ENCODE peak calls at places on chromosome 1, in ten cellular contexts. Z is SJSA1, M is tibial artery, B is lower lobe of right lung, T is suprapubic skin, P is prostate gland, F is caudate nucleus, S is fibroblast of lung, K is heart left ventricle, D is colonic mucosa. U is an unnamed sample.

GRCh38 chr1:55443175-55443933 is 228.2 kb upstream of the USP24 start:
- DNase-seq in Z (peak), M (peak), B (peak), T (peak), P (peak), F (no peak), S (peak), K (peak), D (peak), U (peak)

GRCh38 chr1:31444725-31445448 is 31.9 kb downstream of the SERINC2 start:
- DNase-seq in Z (no peak), M (no peak), B (no peak), T (no peak), P (no peak), F (no peak), S (no peak), K (no peak), D (peak), U (no peak)

GRCh38 chr1:8169364-8170058 is 143.4 kb upstream of the ERRFI1 start:
- DNase-seq in Z (peak), M (no peak), B (no peak), T (no peak), P (peak), F (no peak), S (peak), K (peak), D (peak), U (peak)

GRCh38 chr1:229271448-229272120 is 673 bp downstream of the RAB4A start:
- DNase-seq in Z (no peak), M (no peak), B (no peak), T (no peak), P (peak), F (no peak), S (peak), K (no peak), D (peak), U (peak)

GRCh38 chr1:89310505-89310904 is 37.8 kb upstream of the GBP5 start:
- DNase-seq in Z (no peak), M (no peak), B (no peak), T (no peak), P (no peak), F (no peak), S (peak), K (no peak), D (no peak), U (no peak)

GRCh38 chr1:198560093-198560638 is 19.7 kb upstream of the ATP6V1G3 start:
- DNase-seq in Z (no peak), M (no peak), B (peak), T (no peak), P (no peak), F (no peak), S (peak), K (no peak), D (no peak), U (peak)

GRCh38 chr1:8138673-8139072 is 112.6 kb upstream of the ERRFI1 start:
- DNase-seq in Z (no peak), M (no peak), B (no peak), T (no peak), P (no peak), F (no peak), S (no peak), K (no peak), D (no peak), U (no peak)

GRCh38 chr1:78676347-78676982 is 26.8 kb downstream of the IFI44 start:
- DNase-seq in Z (no peak), M (no peak), B (no peak), T (no peak), P (peak), F (no peak), S (peak), K (peak), D (peak), U (peak)

GRCh38 chr1:24282491-24282890 is 36.7 kb upstream of the GRHL3 start:
- DNase-seq in Z (no peak), M (no peak), B (no peak), T (no peak), P (no peak), F (no peak), S (no peak), K (no peak), D (no peak), U (no peak)

GRCh38 chr1:24281591-24281990 is 37.6 kb upstream of the GRHL3 start:
- DNase-seq in Z (no peak), M (no peak), B (no peak), T (no peak), P (no peak), F (no peak), S (no peak), K (no peak), D (no peak), U (no peak)

GRCh38 chr1:24278726-24279125 is 40.4 kb upstream of the GRHL3 start:
- DNase-seq in Z (no peak), M (no peak), B (no peak), T (no peak), P (no peak), F (no peak), S (no peak), K (no peak), D (no peak), U (no peak)

GRCh38 chr1:24277420-24278169 is 41.6 kb upstream of the GRHL3 start:
- DNase-seq in Z (peak), M (no peak), B (no peak), T (no peak), P (no peak), F (no peak), S (peak), K (no peak), D (no peak), U (no peak)

GRCh38 chr1:24279590-24280232 is 39.4 kb upstream of the GRHL3 start:
- DNase-seq in Z (no peak), M (no peak), B (no peak), T (no peak), P (no peak), F (no peak), S (no peak), K (no peak), D (no peak), U (no peak)
- H3K27ac ChIP-seq in Z (no peak), M (no peak), B (no peak), T (no peak), P (no peak), F (no peak), S (no peak), K (no peak), D (no peak), U (no peak)

GRCh38 chr1:225763815-225764548 is 13.6 kb upstream of the SRP9 start:
- DNase-seq in Z (no peak), M (peak), B (no peak), T (peak), P (no peak), F (no peak), S (peak), K (no peak), D (peak), U (no peak)
- H3K27ac ChIP-seq in Z (peak), M (peak), B (peak), T (peak), P (peak), F (no peak), S (peak), K (no peak), D (peak), U (peak)

DNA sequence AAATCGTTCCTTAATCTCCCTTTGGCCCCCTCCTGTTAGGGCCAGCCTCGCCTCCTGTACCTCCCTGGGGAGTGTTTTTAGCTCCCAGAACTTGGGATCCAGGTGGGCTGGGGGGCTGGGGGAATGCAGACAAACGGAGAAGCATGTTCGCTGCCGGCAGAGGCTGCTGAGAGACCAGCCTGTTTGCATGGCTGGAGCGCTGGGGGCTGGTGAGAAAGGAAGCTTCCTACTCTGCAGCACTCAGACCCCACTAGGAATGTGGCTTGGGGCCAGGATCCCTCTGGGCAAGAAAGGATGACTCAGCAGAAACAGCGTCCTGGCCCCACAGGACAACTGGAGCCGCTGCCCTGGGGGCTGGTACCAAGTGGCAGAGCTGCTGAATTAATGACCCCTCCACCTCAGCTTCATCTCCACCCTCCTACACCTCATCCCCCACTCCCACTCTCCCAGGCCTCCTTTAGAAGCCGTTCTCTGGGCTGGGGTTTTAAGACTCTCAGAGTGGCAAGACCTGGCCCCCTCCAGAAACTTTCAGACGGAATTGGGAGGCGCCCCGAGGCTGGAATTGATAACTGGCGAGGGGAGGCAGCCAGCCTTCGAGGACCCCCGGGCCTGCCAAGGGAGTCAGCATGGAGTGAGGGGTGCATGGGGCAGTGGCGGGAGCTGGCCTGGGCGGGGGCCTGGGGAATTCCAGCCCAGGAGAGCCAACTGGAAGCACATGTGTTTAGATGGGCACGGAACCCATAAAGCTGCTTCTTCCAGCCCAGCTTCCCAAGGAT is 28.5 kb upstream of the EPS8L3 start:
- DNase-seq in Z (peak), M (peak), B (peak), T (peak), P (no peak), F (no peak), S (peak), K (peak), D (peak), U (peak)
- H3K27ac ChIP-seq in Z (peak), M (peak), B (peak), T (no peak), P (no peak), F (no peak), S (peak), K (peak), D (no peak), U (peak)

GRCh38 chr1:91683598-91683951 is 182.9 kb downstream of the CDC7 start:
- DNase-seq in Z (no peak), M (no peak), B (no peak), T (no peak), P (no peak), F (no peak), S (no peak), K (peak), D (peak), U (no peak)
- H3K27ac ChIP-seq in Z (no peak), M (no peak), B (peak), T (peak), P (no peak), F (no peak), S (no peak), K (no peak), D (no peak), U (no peak)

GRCh38 chr1:116465477-116465844 is 92.4 kb downstream of the ATP1A1 start:
- DNase-seq in Z (no peak), M (no peak), B (no peak), T (no peak), P (no peak), F (no peak), S (no peak), K (no peak), D (no peak), U (no peak)

GRCh38 chr1:116463730-116464129 is 90.7 kb downstream of the ATP1A1 start:
- DNase-seq in Z (no peak), M (no peak), B (no peak), T (no peak), P (no peak), F (no peak), S (no peak), K (no peak), D (no peak), U (no peak)

GRCh38 chr1:116465845-116466685 is 93.0 kb downstream of the ATP1A1 start:
- DNase-seq in Z (no peak), M (no peak), B (no peak), T (no peak), P (no peak), F (no peak), S (no peak), K (no peak), D (no peak), U (no peak)

GRCh38 chr1:116471241-116471640 is 98.2 kb downstream of the ATP1A1 start:
- DNase-seq in Z (no peak), M (no peak), B (no peak), T (no peak), P (no peak), F (no peak), S (no peak), K (no peak), D (no peak), U (no peak)

GRCh38 chr1:116466810-116467557 is 93.9 kb downstream of the ATP1A1 start:
- DNase-seq in Z (no peak), M (no peak), B (no peak), T (no peak), P (no peak), F (no peak), S (no peak), K (no peak), D (no peak), U (no peak)
- H3K27ac ChIP-seq in Z (no peak), M (no peak), B (no peak), T (no peak), P (no peak), F (no peak), S (no peak), K (no peak), D (no peak), U (no peak)

GRCh38 chr1:154784416-154784815 is 85.7 kb downstream of the KCNN3 start:
- DNase-seq in Z (no peak), M (no peak), B (no peak), T (no peak), P (no peak), F (no peak), S (no peak), K (no peak), D (no peak), U (no peak)
- H3K27ac ChIP-seq in Z (no peak), M (no peak), B (no peak), T (no peak), P (no peak), F (no peak), S (no peak), K (no peak), D (no peak), U (no peak)

GRCh38 chr1:62608905-62609304 is 11.6 kb downstream of the ANGPTL3 start:
- DNase-seq in Z (no peak), M (no peak), B (no peak), T (no peak), P (no peak), F (no peak), S (no peak), K (no peak), D (no peak), U (no peak)
- H3K27ac ChIP-seq in Z (no peak), M (no peak), B (no peak), T (no peak), P (no peak), F (no peak), S (no peak), K (no peak), D (no peak), U (no peak)

DNA sequence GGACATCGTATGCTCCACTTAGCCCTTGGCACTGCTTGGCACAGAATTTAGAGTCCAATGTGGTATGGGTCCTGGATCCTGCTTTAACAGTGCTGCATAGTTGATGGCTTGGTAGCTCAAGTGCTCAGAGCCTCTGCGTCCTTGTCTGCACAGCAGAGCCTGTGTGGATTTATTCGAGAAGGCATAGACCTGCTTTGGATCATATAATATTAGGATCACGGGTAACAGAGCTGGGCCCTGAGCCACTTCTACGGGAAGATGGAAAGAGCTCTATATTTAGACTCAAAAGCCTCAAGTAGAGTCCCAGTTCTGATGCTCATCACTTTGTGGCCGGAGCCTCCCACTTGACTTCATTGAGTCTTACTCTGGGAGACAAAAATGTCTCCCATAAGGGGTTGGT is 164.4 kb upstream of the EDN2 start:
- DNase-seq in Z (no peak), M (no peak), B (no peak), T (peak), P (no peak), F (no peak), S (no peak), K (no peak), D (no peak), U (no peak)
- H3K27ac ChIP-seq in Z (no peak), M (no peak), B (no peak), T (no peak), P (no peak), F (no peak), S (no peak), K (peak), D (no peak), U (no peak)

U was measured in testis.